ENCODE peak calls at places on chromosomes 4 and X, in ten cellular contexts. K is heart right ventricle, X is psoas muscle, H is left ventricle myocardium inferior, G is AG10803, A is body of pancreas, U is uterus, T is sigmoid colon, J is endodermal cell, Y is A549. F is an unnamed sample.

GRCh38 chr4:82704156-82704555 is 94.4 kb downstream of the SCD5 start:
- DNase-seq in K (no peak), X (no peak), H (no peak), G (peak; percentile 44), A (no peak), U (no peak), T (no peak), J (peak; percentile 20), Y (no peak), F (no peak)

GRCh38 chr4:110442309-110442708 is 33.6 kb upstream of the ENPEP start:
- DNase-seq in K (no peak), X (no peak), H (no peak), G (no peak), A (no peak), U (no peak), T (no peak), J (peak; percentile 46), Y (no peak), F (no peak)

GRCh38 chr4:18020671-18021469 is 685 bp downstream of the LCORL start:
- DNase-seq in K (peak; percentile 60), X (peak; percentile 77), H (peak; percentile 69), G (peak; percentile 80), A (peak; percentile 47), U (peak; percentile 63), T (peak; percentile 87), J (peak; percentile 84), Y (peak; percentile 81), F (peak; percentile 89)

GRCh38 chr4:185779520-185779919 is 32.5 kb downstream of the SORBS2 start:
- DNase-seq in K (no peak), X (no peak), H (no peak), G (peak; percentile 27), A (no peak), U (no peak), T (no peak), J (no peak), Y (peak; percentile 13), F (peak; percentile 45)

GRCh38 chr4:2266181-2266580 is 4.3 kb upstream of the MXD4 start:
- DNase-seq in K (peak; percentile 80), X (peak; percentile 89), H (peak; percentile 85), G (peak; percentile 69), A (no peak), U (peak; percentile 54), T (peak; percentile 87), J (no peak), Y (no peak), F (peak; percentile 68)

GRCh38 chr4:5374577-5374976 is 323.3 kb downstream of the STK32B start:
- DNase-seq in K (no peak), X (no peak), H (no peak), G (no peak), A (no peak), U (no peak), T (no peak), J (no peak), Y (no peak), F (no peak)

GRCh38 chr4:156663663-156664062 is 307.9 kb downstream of the PDGFC start:
- DNase-seq in K (no peak), X (no peak), H (no peak), G (no peak), A (no peak), U (no peak), T (no peak), J (no peak), Y (no peak), F (no peak)

GRCh38 chr4:108651068-108651794 is 832 bp downstream of the OSTC start:
- DNase-seq in K (no peak), X (no peak), H (no peak), G (peak; percentile 70), A (no peak), U (no peak), T (no peak), J (no peak), Y (peak; percentile 7), F (peak; percentile 64)

GRCh38 chr4:177177446-177178160 is 132.1 kb upstream of the NEIL3 start:
- DNase-seq in K (no peak), X (no peak), H (no peak), G (peak; percentile 85), A (no peak), U (no peak), T (no peak), J (no peak), Y (no peak), F (peak; percentile 68)

GRCh38 chr4:16692021-16692420 is 206.4 kb downstream of the LDB2 start:
- DNase-seq in K (no peak), X (no peak), H (no peak), G (no peak), A (no peak), U (no peak), T (no peak), J (no peak), Y (no peak), F (no peak)

GRCh38 chr4:10578027-10578426 is 106.5 kb downstream of the CLNK start:
- DNase-seq in K (no peak), X (no peak), H (no peak), G (no peak), A (no peak), U (no peak), T (no peak), J (no peak), Y (no peak), F (no peak)

GRCh38 chr4:3257691-3258482 is 8.9 kb downstream of the MSANTD1 start:
- DNase-seq in K (peak; percentile 7), X (peak; percentile 38), H (no peak), G (peak; percentile 36), A (no peak), U (peak; percentile 8), T (peak; percentile 40), J (no peak), Y (no peak), F (peak; percentile 15)

GRCh38 chrX:66360894-66361293 is 196.8 kb downstream of the HEPH start:
- DNase-seq in K (no peak), X (no peak), H (no peak), G (no peak), A (no peak), U (no peak), T (no peak), J (no peak), Y (no peak), F (no peak)

GRCh38 chr4:30950737-30951136 is 230.6 kb downstream of the PCDH7 start:
- DNase-seq in K (no peak), X (no peak), H (no peak), G (no peak), A (no peak), U (no peak), T (no peak), J (no peak), Y (peak; percentile 10), F (no peak)

GRCh38 chrX:114959729-114960128 is 57.7 kb downstream of the IL13RA2 start:
- DNase-seq in K (no peak), X (no peak), H (no peak), G (peak; percentile 23), A (no peak), U (no peak), T (no peak), J (no peak), Y (peak; percentile 1), F (peak; percentile 44)

DNA sequence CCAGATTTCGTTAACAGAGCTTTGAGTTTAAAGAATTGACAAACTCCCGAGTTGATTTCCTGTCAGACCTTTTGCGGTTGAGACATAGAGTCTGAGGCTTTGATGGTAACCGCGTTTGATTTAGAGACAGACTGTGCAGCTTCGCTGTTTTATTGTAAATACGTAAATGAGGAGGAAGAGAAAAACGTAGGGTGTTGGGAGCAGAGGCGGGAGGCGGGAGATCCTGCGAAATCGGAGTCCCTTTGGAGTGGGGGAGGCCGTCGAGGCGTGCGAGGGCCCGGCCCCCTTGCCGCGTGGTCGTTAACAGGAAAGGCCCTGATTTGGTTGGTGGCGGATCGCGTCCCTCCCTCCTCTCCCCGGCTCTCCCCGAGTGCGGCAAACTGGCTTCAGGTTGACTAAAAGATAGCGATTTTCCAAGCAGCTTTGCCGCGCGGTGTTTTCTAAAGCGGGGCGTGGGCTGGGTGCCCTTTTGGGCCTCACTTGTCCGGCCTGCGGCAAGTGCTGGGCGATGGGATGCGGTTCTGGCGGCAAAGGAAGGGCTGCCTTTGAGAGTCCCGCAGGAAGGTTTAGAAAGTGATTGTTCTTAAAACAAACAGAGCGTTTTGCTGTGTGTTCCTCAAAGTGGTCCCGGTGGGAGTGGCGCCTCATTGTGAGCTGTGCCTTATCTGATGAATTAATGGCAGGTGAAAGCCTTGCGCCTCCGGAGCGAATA is 865 bp downstream of the SCML1 start:
- DNase-seq in K (peak; percentile 17), X (peak; percentile 58), H (peak; percentile 24), G (peak; percentile 32), A (peak; percentile 33), U (peak; percentile 45), T (peak; percentile 79), J (peak; percentile 75), Y (peak; percentile 37), F (no peak)
- H3K4me3 ChIP-seq in K (peak overlapping the region; percentile 69), X (peak overlapping the region; percentile 68), H (peak overlapping the region; percentile 71), G (peak overlapping the region; percentile 72), A (no peak overlapping the region), U (peak overlapping the region; percentile 48), T (peak overlapping the region; percentile 60), J (peak overlapping the region; percentile 80), Y (peak overlapping the region; percentile 53), F (peak overlapping the region; percentile 68)

DNA sequence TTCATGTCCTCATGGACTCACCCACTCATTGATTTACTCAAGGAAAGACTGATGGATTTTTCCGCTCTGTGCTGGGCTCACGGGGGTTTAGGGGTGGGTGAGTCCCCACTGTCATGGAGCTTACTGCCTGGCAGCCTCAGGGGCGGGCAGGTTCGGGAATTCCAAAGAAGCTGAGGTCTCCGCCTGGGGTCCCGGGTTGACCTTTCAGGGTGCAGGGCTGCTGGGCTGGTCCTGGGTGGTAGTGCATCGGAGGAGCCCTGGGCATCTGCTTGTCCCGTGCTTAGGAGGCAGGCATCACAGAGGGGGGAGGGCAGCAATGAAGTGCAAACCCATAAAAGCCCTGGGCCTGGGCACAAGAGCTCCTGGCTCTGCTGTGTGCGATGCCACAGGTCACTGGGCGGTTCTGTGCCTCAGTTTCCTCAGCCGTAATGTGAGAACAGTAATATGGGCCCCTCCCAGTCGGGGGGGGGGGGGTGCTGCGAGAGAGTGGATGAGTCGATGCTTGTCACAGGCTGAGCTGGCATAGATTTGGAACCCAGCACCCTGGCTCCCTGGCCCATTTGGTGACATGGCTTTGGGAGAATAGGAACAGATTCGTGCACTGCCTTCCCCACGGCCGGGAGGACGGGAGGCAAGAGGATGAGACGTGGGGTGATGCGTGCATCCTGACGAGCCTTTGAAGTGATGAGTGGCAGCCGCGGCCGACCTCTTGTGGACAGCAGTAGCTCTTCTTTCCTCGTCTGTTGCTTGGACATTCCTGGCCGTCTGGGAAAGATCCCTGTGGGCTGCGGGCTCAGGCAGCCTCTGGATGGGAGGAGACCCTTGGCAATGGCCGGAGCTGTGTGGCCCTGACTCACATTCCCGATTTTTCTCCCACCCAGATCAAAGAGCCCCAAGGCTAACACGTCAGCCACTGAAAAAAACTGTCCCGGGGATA is 42.0 kb downstream of the PSAPL1 start:
- DNase-seq in K (no peak), X (no peak), H (peak; percentile 27), G (peak; percentile 35), A (no peak), U (peak; percentile 28), T (no peak), J (peak; percentile 54), Y (no peak), F (peak; percentile 7)
- TF ChIP-seq CTCF in K (no peak), X (no peak), H (peak; percentile 37), G (peak; percentile 9), A (no peak), U (no peak), T (no peak), J (no peak), Y (no peak), F (no peak)

GRCh38 chr4:44916406-44916805 is 190.1 kb upstream of the GNPDA2 start:
- DNase-seq in K (no peak), X (no peak), H (no peak), G (peak; percentile 0), A (no peak), U (no peak), T (no peak), J (no peak), Y (peak; percentile 2), F (peak; percentile 59)
- H3K4me3 ChIP-seq in K (peak overlapping the region; percentile 25), X (peak overlapping the region; percentile 24), H (peak overlapping the region; percentile 32), G (no peak overlapping the region), A (no peak overlapping the region), U (peak overlapping the region; percentile 24), T (peak overlapping the region; percentile 28), J (no peak overlapping the region), Y (no peak overlapping the region), F (peak overlapping the region; percentile 38)

GRCh38 chrX:68691102-68691501 is 43.6 kb downstream of the STARD8 start:
- DNase-seq in K (no peak), X (no peak), H (no peak), G (no peak), A (no peak), U (no peak), T (no peak), J (no peak), Y (no peak), F (no peak)
- TF ChIP-seq CTCF in K (no peak), X (no peak), H (no peak), G (no peak), A (no peak), U (no peak), T (no peak), J (no peak), Y (no peak), F (no peak)